ENCODE peak calls at places on chromosomes 1 and 21, in ten cellular contexts. Z, R, A, F, I, C, X, W, N and Y are unnamed samples.

GRCh38 chr21:42153746-42154145 is 65.2 kb upstream of the ABCG1 start:
- DNase-seq in Z (no peak), R (no peak), A (no peak), F (peak), I (no peak), C (peak), X (no peak), W (no peak), N (no peak), Y (no peak)

GRCh38 chr1:42720868-42721267 is 19.2 kb downstream of the CLDN19 start:
- DNase-seq in Z (no peak), R (no peak), A (no peak), F (no peak), I (no peak), C (no peak), X (no peak), W (no peak), N (peak), Y (peak)

GRCh38 chr1:53735681-53736080 is 3.3 kb downstream of the GLIS1 start:
- DNase-seq in Z (no peak), R (no peak), A (no peak), F (no peak), I (no peak), C (no peak), X (peak), W (no peak), N (no peak), Y (no peak)

GRCh38 chr1:228415853-228416216 is 826 bp downstream of the TRIM17 start:
- DNase-seq in Z (no peak), R (no peak), A (no peak), F (no peak), I (no peak), C (no peak), X (no peak), W (no peak), N (no peak), Y (no peak)

GRCh38 chr1:59290173-59290954 is 6.5 kb upstream of the FGGY start:
- DNase-seq in Z (peak), R (peak), A (no peak), F (no peak), I (peak), C (no peak), X (peak), W (peak), N (peak), Y (peak)

GRCh38 chr1:15110128-15110866 is 43.2 kb upstream of the TMEM51 start:
- DNase-seq in Z (no peak), R (no peak), A (no peak), F (no peak), I (no peak), C (peak), X (no peak), W (no peak), N (no peak), Y (no peak)

GRCh38 chr1:52551476-52552235 is 1.2 kb downstream of the TUT4 start:
- DNase-seq in Z (peak), R (no peak), A (no peak), F (no peak), I (peak), C (peak), X (peak), W (no peak), N (no peak), Y (peak)

GRCh38 chr1:31587720-31588423 is 11.6 kb downstream of the TINAGL1 start:
- DNase-seq in Z (peak), R (peak), A (no peak), F (no peak), I (peak), C (peak), X (peak), W (peak), N (peak), Y (peak)

GRCh38 chr1:165109013-165109412 is 247.5 kb downstream of the LMX1A start:
- DNase-seq in Z (no peak), R (peak), A (no peak), F (no peak), I (no peak), C (no peak), X (no peak), W (peak), N (no peak), Y (no peak)

GRCh38 chr1:87979079-87979478 is 650.4 kb downstream of the LMO4 start:
- DNase-seq in Z (no peak), R (no peak), A (no peak), F (no peak), I (peak), C (no peak), X (no peak), W (no peak), N (no peak), Y (no peak)

GRCh38 chr1:21910528-21911204 is 26.4 kb downstream of the HSPG2 start:
- DNase-seq in Z (no peak), R (no peak), A (no peak), F (no peak), I (no peak), C (no peak), X (no peak), W (no peak), N (no peak), Y (no peak)

GRCh38 chr1:167332503-167332902 is 111.8 kb downstream of the POU2F1 start:
- DNase-seq in Z (no peak), R (no peak), A (no peak), F (no peak), I (peak), C (no peak), X (no peak), W (no peak), N (peak), Y (no peak)

GRCh38 chr1:244971524-244972216 is 107.3 kb upstream of the HNRNPU start:
- DNase-seq in Z (no peak), R (no peak), A (no peak), F (no peak), I (peak), C (no peak), X (no peak), W (no peak), N (no peak), Y (no peak)

GRCh38 chr1:46394108-46394871 is at the start of gene FAAH:
- DNase-seq in Z (no peak), R (peak), A (no peak), F (peak), I (no peak), C (peak), X (peak), W (peak), N (peak), Y (peak)

GRCh38 chr1:110258734-110259133 is 48.6 kb downstream of the KCNC4 start:
- DNase-seq in Z (no peak), R (peak), A (no peak), F (no peak), I (no peak), C (no peak), X (no peak), W (no peak), N (no peak), Y (no peak)

GRCh38 chr1:16068356-16069270 is 4.8 kb downstream of the FAM131C start:
- DNase-seq in Z (no peak), R (peak), A (no peak), F (no peak), I (no peak), C (no peak), X (no peak), W (no peak), N (no peak), Y (peak)

GRCh38 chr1:47705517-47706130 is 267.8 kb downstream of the FOXD2 start:
- DNase-seq in Z (no peak), R (peak), A (no peak), F (peak), I (no peak), C (no peak), X (no peak), W (no peak), N (no peak), Y (no peak)

GRCh38 chr1:25698252-25698651 is 81.7 kb downstream of the MAN1C1 start:
- DNase-seq in Z (no peak), R (no peak), A (no peak), F (no peak), I (no peak), C (no peak), X (no peak), W (no peak), N (no peak), Y (no peak)

GRCh38 chr1:109391161-109391556 is 6.6 kb downstream of the SORT1 start:
- DNase-seq in Z (no peak), R (no peak), A (no peak), F (no peak), I (peak), C (no peak), X (no peak), W (no peak), N (no peak), Y (no peak)

GRCh38 chr21:34962136-34962535 is 87.0 kb downstream of the RUNX1 start:
- DNase-seq in Z (no peak), R (no peak), A (no peak), F (no peak), I (no peak), C (no peak), X (no peak), W (no peak), N (no peak), Y (no peak)

GRCh38 chr1:41238311-41239094 is 3.6 kb downstream of the SCMH1 start:
- DNase-seq in Z (no peak), R (no peak), A (no peak), F (no peak), I (no peak), C (no peak), X (no peak), W (no peak), N (peak), Y (peak)

GRCh38 chr1:68751723-68752122 is 254.8 kb upstream of the DEPDC1 start:
- DNase-seq in Z (no peak), R (no peak), A (no peak), F (no peak), I (no peak), C (no peak), X (no peak), W (no peak), N (no peak), Y (no peak)

GRCh38 chr1:226482975-226483660 is 65.4 kb upstream of the STUM start:
- DNase-seq in Z (no peak), R (no peak), A (no peak), F (no peak), I (peak), C (no peak), X (peak), W (no peak), N (no peak), Y (no peak)

GRCh38 chr1:166167395-166167922 is 658 bp upstream of the FAM78B start:
- DNase-seq in Z (no peak), R (no peak), A (no peak), F (no peak), I (no peak), C (no peak), X (no peak), W (no peak), N (no peak), Y (no peak)

GRCh38 chr1:192477630-192478029 is 97.9 kb upstream of the RGS1 start:
- DNase-seq in Z (no peak), R (peak), A (peak), F (no peak), I (peak), C (no peak), X (peak), W (no peak), N (no peak), Y (peak)

GRCh38 chr1:83860506-83861221 is 138.3 kb downstream of the TTLL7 start:
- DNase-seq in Z (peak), R (peak), A (no peak), F (peak), I (peak), C (peak), X (peak), W (peak), N (peak), Y (peak)

GRCh38 chr1:62271932-62272728 is 47.1 kb downstream of the KANK4 start:
- DNase-seq in Z (peak), R (peak), A (no peak), F (no peak), I (no peak), C (peak), X (no peak), W (no peak), N (no peak), Y (no peak)

GRCh38 chr21:28762357-28762735 is 230.3 kb downstream of the LTN1 start:
- DNase-seq in Z (no peak), R (no peak), A (no peak), F (no peak), I (no peak), C (no peak), X (no peak), W (no peak), N (no peak), Y (peak)

GRCh38 chr1:98044766-98045165 is 123.9 kb upstream of the DPYD start:
- DNase-seq in Z (no peak), R (no peak), A (no peak), F (peak), I (no peak), C (peak), X (no peak), W (no peak), N (no peak), Y (no peak)

GRCh38 chr1:20147846-20148570 is 8.9 kb downstream of the PLA2G2F start:
- DNase-seq in Z (no peak), R (no peak), A (no peak), F (no peak), I (no peak), C (no peak), X (no peak), W (no peak), N (no peak), Y (no peak)

GRCh38 chr1:109500886-109501285 is 7.0 kb downstream of the CYB561D1 start:
- DNase-seq in Z (no peak), R (no peak), A (peak), F (no peak), I (no peak), C (no peak), X (no peak), W (no peak), N (no peak), Y (no peak)

GRCh38 chr1:232795497-232796068 is 9.6 kb upstream of the MAP10 start:
- DNase-seq in Z (no peak), R (no peak), A (no peak), F (no peak), I (peak), C (no peak), X (peak), W (no peak), N (no peak), Y (no peak)

GRCh38 chr1:2443285-2444137 is 31.1 kb upstream of the PEX10 start:
- DNase-seq in Z (no peak), R (no peak), A (no peak), F (no peak), I (no peak), C (no peak), X (peak), W (peak), N (no peak), Y (no peak)

GRCh38 chr1:59058681-59059441 is 238.0 kb upstream of the FGGY start:
- DNase-seq in Z (no peak), R (no peak), A (no peak), F (no peak), I (no peak), C (no peak), X (no peak), W (no peak), N (no peak), Y (no peak)

GRCh38 chr1:51956528-51957509 is 33.7 kb downstream of the RAB3B start:
- DNase-seq in Z (no peak), R (peak), A (no peak), F (no peak), I (no peak), C (no peak), X (peak), W (peak), N (no peak), Y (no peak)

GRCh38 chr1:214123061-214123784 is 135.4 kb downstream of the PROX1 start:
- DNase-seq in Z (no peak), R (peak), A (peak), F (no peak), I (peak), C (no peak), X (peak), W (peak), N (peak), Y (peak)

GRCh38 chr1:153903841-153904455 is 18.8 kb downstream of the GATAD2B start:
- DNase-seq in Z (no peak), R (no peak), A (no peak), F (no peak), I (no peak), C (no peak), X (no peak), W (no peak), N (no peak), Y (no peak)